ENCODE peak calls at places on chromosomes 5 and 9, in nine cellular contexts. N, E, C, L, V, H, U, W and A are unnamed samples.

GRCh38 chr9:92638621-92639101 is 31.3 kb downstream of the IPPK start:
- DNase-seq in N (no peak), E (no peak), C (no peak), L (no peak), V (no peak), H (no peak), U (no peak), W (no peak), A (no peak)

GRCh38 chr9:80561526-80561925 is 989.8 kb downstream of the TLE4 start:
- DNase-seq in N (peak; percentile 43), E (no peak), C (no peak), L (no peak), V (no peak), H (no peak), U (no peak), W (no peak), A (no peak)

GRCh38 chr5:6979061-6979460 is 265.8 kb downstream of the TENT4A start:
- DNase-seq in N (no peak), E (no peak), C (no peak), L (no peak), V (no peak), H (no peak), U (no peak), W (no peak), A (no peak)

GRCh38 chr5:80109549-80110478 is 74.7 kb downstream of the THBS4 start:
- DNase-seq in N (no peak), E (no peak), C (peak; percentile 50), L (no peak), V (no peak), H (no peak), U (no peak), W (no peak), A (peak; percentile 14)

GRCh38 chr5:144333336-144333920 is 162.8 kb downstream of the KCTD16 start:
- DNase-seq in N (peak; percentile 4), E (no peak), C (no peak), L (no peak), V (no peak), H (no peak), U (no peak), W (no peak), A (no peak)

GRCh38 chr9:84297162-84297821 is 43.3 kb downstream of the SLC28A3 start:
- DNase-seq in N (peak; percentile 69), E (no peak), C (no peak), L (no peak), V (no peak), H (no peak), U (no peak), W (no peak), A (no peak)

GRCh38 chr5:165497707-165498106 is 1992.3 kb downstream of the MAT2B start:
- DNase-seq in N (peak; percentile 34), E (no peak), C (peak; percentile 34), L (peak; percentile 64), V (no peak), H (no peak), U (peak; percentile 32), W (no peak), A (no peak)

GRCh38 chr9:112273826-112274225 is 59.6 kb downstream of the PTBP3 start:
- DNase-seq in N (no peak), E (no peak), C (no peak), L (no peak), V (no peak), H (no peak), U (no peak), W (no peak), A (no peak)

GRCh38 chr5:60287174-60287771 is 393.7 kb upstream of the PDE4D start:
- DNase-seq in N (peak; percentile 81), E (no peak), C (peak; percentile 76), L (peak; percentile 88), V (no peak), H (peak; percentile 1), U (peak; percentile 70), W (peak; percentile 35), A (no peak)